ENCODE peak calls at places on chromosome 13, in eight cellular contexts. One of them, this sample, is unnamed.

GRCh38 chr13:111789420-111789819 is 277.5 kb upstream of the SOX1 start:
- DNase-seq in fibroblast of lung: no peak
- DNase-seq in tibial artery: no peak
- DNase-seq in epithelial cell of esophagus: no peak
- DNase-seq in endothelial cell: no peak
- DNase-seq in Caco-2: no peak
- DNase-seq in cardiac fibroblast: no peak
- DNase-seq in nephron progenitor cell: no peak
- DNase-seq in this sample: no peak

GRCh38 chr13:75258159-75258782 is 223.7 kb downstream of the TBC1D4 start:
- DNase-seq in fibroblast of lung: peak; percentile 68
- DNase-seq in tibial artery: no peak
- DNase-seq in epithelial cell of esophagus: peak; percentile 69
- DNase-seq in endothelial cell: no peak
- DNase-seq in Caco-2: peak; percentile 43
- DNase-seq in cardiac fibroblast: peak; percentile 65
- DNase-seq in nephron progenitor cell: no peak
- DNase-seq in this sample: no peak

GRCh38 chr13:111664060-111664459 is 343.6 kb downstream of the TEX29 start:
- DNase-seq in fibroblast of lung: no peak
- DNase-seq in tibial artery: no peak
- DNase-seq in epithelial cell of esophagus: no peak
- DNase-seq in endothelial cell: no peak
- DNase-seq in Caco-2: no peak
- DNase-seq in cardiac fibroblast: no peak
- DNase-seq in nephron progenitor cell: no peak
- DNase-seq in this sample: no peak

GRCh38 chr13:49980266-49980665 is 16.6 kb upstream of the TRIM13 start:
- DNase-seq in fibroblast of lung: no peak
- DNase-seq in tibial artery: no peak
- DNase-seq in epithelial cell of esophagus: no peak
- DNase-seq in endothelial cell: no peak
- DNase-seq in Caco-2: no peak
- DNase-seq in cardiac fibroblast: peak; percentile 19
- DNase-seq in nephron progenitor cell: no peak
- DNase-seq in this sample: no peak

GRCh38 chr13:111402441-111402840 is 82.0 kb downstream of the TEX29 start:
- DNase-seq in fibroblast of lung: no peak
- DNase-seq in tibial artery: peak; percentile 47
- DNase-seq in epithelial cell of esophagus: no peak
- DNase-seq in endothelial cell: no peak
- DNase-seq in Caco-2: no peak
- DNase-seq in cardiac fibroblast: no peak
- DNase-seq in nephron progenitor cell: no peak
- DNase-seq in this sample: no peak

GRCh38 chr13:99686157-99686572 is 184.9 kb downstream of the TM9SF2 start:
- DNase-seq in fibroblast of lung: no peak
- DNase-seq in tibial artery: no peak
- DNase-seq in epithelial cell of esophagus: peak; percentile 6
- DNase-seq in endothelial cell: peak; percentile 36
- DNase-seq in Caco-2: peak; percentile 21
- DNase-seq in cardiac fibroblast: peak; percentile 10
- DNase-seq in nephron progenitor cell: no peak
- DNase-seq in this sample: no peak

GRCh38 chr13:79128158-79128557 is 277.9 kb downstream of the RBM26 start:
- DNase-seq in fibroblast of lung: peak; percentile 77
- DNase-seq in tibial artery: no peak
- DNase-seq in epithelial cell of esophagus: peak; percentile 85
- DNase-seq in endothelial cell: no peak
- DNase-seq in Caco-2: no peak
- DNase-seq in cardiac fibroblast: peak; percentile 67
- DNase-seq in nephron progenitor cell: no peak
- DNase-seq in this sample: no peak

GRCh38 chr13:87656311-87656710 is 14.9 kb upstream of the SLITRK5 start:
- DNase-seq in fibroblast of lung: peak; percentile 70
- DNase-seq in tibial artery: no peak
- DNase-seq in epithelial cell of esophagus: no peak
- DNase-seq in endothelial cell: no peak
- DNase-seq in Caco-2: no peak
- DNase-seq in cardiac fibroblast: peak; percentile 14
- DNase-seq in nephron progenitor cell: no peak
- DNase-seq in this sample: no peak

GRCh38 chr13:37736040-37736439 is 133.5 kb downstream of the TRPC4 start:
- DNase-seq in fibroblast of lung: no peak
- DNase-seq in tibial artery: no peak
- DNase-seq in epithelial cell of esophagus: no peak
- DNase-seq in endothelial cell: no peak
- DNase-seq in Caco-2: no peak
- DNase-seq in cardiac fibroblast: no peak
- DNase-seq in nephron progenitor cell: no peak
- DNase-seq in this sample: no peak

GRCh38 chr13:83819611-83820010 is 62.7 kb downstream of the SLITRK1 start:
- DNase-seq in fibroblast of lung: peak; percentile 3
- DNase-seq in tibial artery: no peak
- DNase-seq in epithelial cell of esophagus: peak; percentile 13
- DNase-seq in endothelial cell: no peak
- DNase-seq in Caco-2: no peak
- DNase-seq in cardiac fibroblast: no peak
- DNase-seq in nephron progenitor cell: no peak
- DNase-seq in this sample: no peak

GRCh38 chr13:34411881-34412280 is 530.2 kb upstream of the NBEA start:
- DNase-seq in fibroblast of lung: no peak
- DNase-seq in tibial artery: no peak
- DNase-seq in epithelial cell of esophagus: no peak
- DNase-seq in endothelial cell: no peak
- DNase-seq in Caco-2: no peak
- DNase-seq in cardiac fibroblast: no peak
- DNase-seq in nephron progenitor cell: no peak
- DNase-seq in this sample: no peak

GRCh38 chr13:105327727-105328126 is 1207.7 kb downstream of the EFNB2 start:
- DNase-seq in fibroblast of lung: peak; percentile 14
- DNase-seq in tibial artery: no peak
- DNase-seq in epithelial cell of esophagus: no peak
- DNase-seq in endothelial cell: no peak
- DNase-seq in Caco-2: no peak
- DNase-seq in cardiac fibroblast: no peak
- DNase-seq in nephron progenitor cell: no peak
- DNase-seq in this sample: no peak

GRCh38 chr13:100560498-100561215 is 27.9 kb downstream of the GGACT start:
- DNase-seq in fibroblast of lung: no peak
- DNase-seq in tibial artery: no peak
- DNase-seq in epithelial cell of esophagus: no peak
- DNase-seq in endothelial cell: no peak
- DNase-seq in Caco-2: no peak
- DNase-seq in cardiac fibroblast: no peak
- DNase-seq in nephron progenitor cell: no peak
- DNase-seq in this sample: no peak

GRCh38 chr13:24923305-24923640 is 159.3 kb downstream of the RNF17 start:
- DNase-seq in fibroblast of lung: peak; percentile 85
- DNase-seq in tibial artery: no peak
- DNase-seq in epithelial cell of esophagus: no peak
- DNase-seq in endothelial cell: no peak
- DNase-seq in Caco-2: no peak
- DNase-seq in cardiac fibroblast: peak; percentile 88
- DNase-seq in nephron progenitor cell: no peak
- DNase-seq in this sample: no peak

GRCh38 chr13:111177081-111177711 is 62.1 kb downstream of the ARHGEF7 start:
- DNase-seq in fibroblast of lung: peak; percentile 48
- DNase-seq in tibial artery: peak; percentile 88
- DNase-seq in epithelial cell of esophagus: peak; percentile 67
- DNase-seq in endothelial cell: no peak
- DNase-seq in Caco-2: no peak
- DNase-seq in cardiac fibroblast: peak; percentile 77
- DNase-seq in nephron progenitor cell: no peak
- DNase-seq in this sample: no peak

GRCh38 chr13:37047032-37047431 is 12.5 kb downstream of the SUPT20H start:
- DNase-seq in fibroblast of lung: no peak
- DNase-seq in tibial artery: no peak
- DNase-seq in epithelial cell of esophagus: no peak
- DNase-seq in endothelial cell: no peak
- DNase-seq in Caco-2: no peak
- DNase-seq in cardiac fibroblast: no peak
- DNase-seq in nephron progenitor cell: no peak
- DNase-seq in this sample: no peak

GRCh38 chr13:106468948-106469590 is 66.4 kb downstream of the EFNB2 start:
- DNase-seq in fibroblast of lung: no peak
- DNase-seq in tibial artery: no peak
- DNase-seq in epithelial cell of esophagus: no peak
- DNase-seq in endothelial cell: no peak
- DNase-seq in Caco-2: no peak
- DNase-seq in cardiac fibroblast: no peak
- DNase-seq in nephron progenitor cell: no peak
- DNase-seq in this sample: no peak

GRCh38 chr13:38053896-38054295 is 184.3 kb upstream of the TRPC4 start:
- DNase-seq in fibroblast of lung: no peak
- DNase-seq in tibial artery: no peak
- DNase-seq in epithelial cell of esophagus: peak; percentile 46
- DNase-seq in endothelial cell: no peak
- DNase-seq in Caco-2: no peak
- DNase-seq in cardiac fibroblast: no peak
- DNase-seq in nephron progenitor cell: no peak
- DNase-seq in this sample: no peak

GRCh38 chr13:26112843-26113242 is 61.0 kb upstream of the SHISA2 start:
- DNase-seq in fibroblast of lung: peak; percentile 4
- DNase-seq in tibial artery: no peak
- DNase-seq in epithelial cell of esophagus: peak; percentile 7
- DNase-seq in endothelial cell: no peak
- DNase-seq in Caco-2: peak; percentile 16
- DNase-seq in cardiac fibroblast: no peak
- DNase-seq in nephron progenitor cell: no peak
- DNase-seq in this sample: no peak
- TF ChIP-seq CTCF in fibroblast of lung: no peak
- TF ChIP-seq CTCF in tibial artery: no peak
- TF ChIP-seq CTCF in epithelial cell of esophagus: no peak
- TF ChIP-seq CTCF in endothelial cell: no peak
- TF ChIP-seq CTCF in Caco-2: peak; percentile 42
- TF ChIP-seq CTCF in cardiac fibroblast: peak; percentile 19
- TF ChIP-seq CTCF in nephron progenitor cell: peak; percentile 46
- TF ChIP-seq CTCF in this sample: peak; percentile 53

DNA sequence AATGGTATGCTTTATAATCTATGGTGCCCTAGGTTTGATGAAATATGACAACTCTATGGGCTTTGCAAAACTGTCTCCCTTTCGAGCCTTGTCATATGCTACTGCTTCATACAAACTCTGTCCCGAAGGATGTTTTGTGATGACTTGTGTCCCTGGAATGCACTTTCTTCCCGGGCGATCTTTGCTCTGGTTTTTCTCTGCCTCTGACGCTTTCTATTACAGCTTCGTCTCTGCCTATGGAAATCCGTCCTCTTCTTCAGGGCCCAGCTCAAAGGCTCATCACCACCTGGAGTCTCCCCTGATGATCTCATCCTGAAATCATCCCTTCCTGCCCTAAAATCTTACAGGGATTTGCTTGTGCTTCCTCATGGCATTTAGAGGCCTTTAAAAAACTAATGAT is 191.6 kb upstream of the KL start:
- DNase-seq in fibroblast of lung: peak; percentile 86
- DNase-seq in tibial artery: no peak
- DNase-seq in epithelial cell of esophagus: peak; percentile 92
- DNase-seq in endothelial cell: no peak
- DNase-seq in Caco-2: peak; percentile 80
- DNase-seq in cardiac fibroblast: peak; percentile 83
- DNase-seq in nephron progenitor cell: no peak
- DNase-seq in this sample: no peak
- TF ChIP-seq CTCF in fibroblast of lung: no peak
- TF ChIP-seq CTCF in tibial artery: no peak
- TF ChIP-seq CTCF in epithelial cell of esophagus: no peak
- TF ChIP-seq CTCF in endothelial cell: no peak
- TF ChIP-seq CTCF in Caco-2: no peak
- TF ChIP-seq CTCF in cardiac fibroblast: no peak
- TF ChIP-seq CTCF in nephron progenitor cell: no peak
- TF ChIP-seq CTCF in this sample: no peak

GRCh38 chr13:53778937-53779336 is 750.3 kb downstream of the OLFM4 start:
- DNase-seq in fibroblast of lung: no peak
- DNase-seq in tibial artery: no peak
- DNase-seq in epithelial cell of esophagus: no peak
- DNase-seq in endothelial cell: no peak
- DNase-seq in Caco-2: no peak
- DNase-seq in cardiac fibroblast: no peak
- DNase-seq in nephron progenitor cell: no peak
- DNase-seq in this sample: no peak

GRCh38 chr13:53783466-53783865 is 754.9 kb downstream of the OLFM4 start:
- DNase-seq in fibroblast of lung: no peak
- DNase-seq in tibial artery: no peak
- DNase-seq in epithelial cell of esophagus: no peak
- DNase-seq in endothelial cell: no peak
- DNase-seq in Caco-2: no peak
- DNase-seq in cardiac fibroblast: no peak
- DNase-seq in nephron progenitor cell: peak; percentile 2
- DNase-seq in this sample: no peak

GRCh38 chr13:53781941-53782340 is 753.3 kb downstream of the OLFM4 start:
- DNase-seq in fibroblast of lung: peak; percentile 1
- DNase-seq in tibial artery: no peak
- DNase-seq in epithelial cell of esophagus: no peak
- DNase-seq in endothelial cell: no peak
- DNase-seq in Caco-2: no peak
- DNase-seq in cardiac fibroblast: no peak
- DNase-seq in nephron progenitor cell: peak; percentile 8
- DNase-seq in this sample: no peak

GRCh38 chr13:53784331-53784730 is 755.7 kb downstream of the OLFM4 start:
- DNase-seq in fibroblast of lung: no peak
- DNase-seq in tibial artery: no peak
- DNase-seq in epithelial cell of esophagus: no peak
- DNase-seq in endothelial cell: no peak
- DNase-seq in Caco-2: no peak
- DNase-seq in cardiac fibroblast: no peak
- DNase-seq in nephron progenitor cell: no peak
- DNase-seq in this sample: no peak

DNA sequence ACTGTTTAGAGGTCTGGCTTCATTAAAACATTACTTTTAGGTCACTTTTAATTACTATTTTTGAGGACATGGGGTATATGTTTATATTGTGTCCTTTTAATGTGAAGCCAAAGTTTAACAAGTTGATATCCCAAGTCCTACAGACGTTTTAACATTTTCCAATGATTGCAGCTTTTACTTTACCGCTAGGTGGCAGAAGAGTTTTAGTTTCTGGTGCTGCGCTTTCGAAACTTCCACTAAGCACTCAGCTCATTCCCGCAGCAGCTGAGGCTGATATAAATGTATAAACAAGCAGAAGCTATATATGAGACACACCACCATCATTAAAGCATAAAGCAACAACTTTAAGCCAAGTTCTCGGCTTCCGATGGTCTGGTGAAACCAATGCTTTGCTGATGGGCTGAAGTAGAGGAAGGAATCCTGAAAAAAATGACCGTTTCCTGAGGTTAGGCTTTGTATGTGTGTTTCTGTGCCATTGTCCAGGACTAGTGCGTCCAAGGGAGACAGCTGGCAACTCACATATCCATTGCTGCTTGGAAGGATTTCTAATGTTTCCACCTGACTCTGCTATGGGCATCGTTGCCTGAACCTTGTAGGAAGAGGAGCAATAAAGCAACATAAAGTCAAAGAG is 753.9 kb downstream of the OLFM4 start:
- DNase-seq in fibroblast of lung: peak; percentile 66
- DNase-seq in tibial artery: no peak
- DNase-seq in epithelial cell of esophagus: peak; percentile 61
- DNase-seq in endothelial cell: peak; percentile 24
- DNase-seq in Caco-2: peak; percentile 52
- DNase-seq in cardiac fibroblast: peak; percentile 62
- DNase-seq in nephron progenitor cell: peak; percentile 44
- DNase-seq in this sample: peak; percentile 11
- TF ChIP-seq CTCF in fibroblast of lung: peak; percentile 36
- TF ChIP-seq CTCF in tibial artery: peak; percentile 58
- TF ChIP-seq CTCF in epithelial cell of esophagus: peak; percentile 76
- TF ChIP-seq CTCF in endothelial cell: peak; percentile 89
- TF ChIP-seq CTCF in Caco-2: peak; percentile 73
- TF ChIP-seq CTCF in cardiac fibroblast: peak; percentile 67
- TF ChIP-seq CTCF in nephron progenitor cell: peak; percentile 66
- TF ChIP-seq CTCF in this sample: peak; percentile 87

GRCh38 chr13:20869540-20869939 is 33.0 kb downstream of the XPO4 start:
- DNase-seq in fibroblast of lung: peak; percentile 54
- DNase-seq in tibial artery: no peak
- DNase-seq in epithelial cell of esophagus: no peak
- DNase-seq in endothelial cell: no peak
- DNase-seq in Caco-2: no peak
- DNase-seq in cardiac fibroblast: peak; percentile 43
- DNase-seq in nephron progenitor cell: no peak
- DNase-seq in this sample: no peak
- TF ChIP-seq CTCF in fibroblast of lung: no peak
- TF ChIP-seq CTCF in tibial artery: no peak
- TF ChIP-seq CTCF in epithelial cell of esophagus: no peak
- TF ChIP-seq CTCF in endothelial cell: no peak
- TF ChIP-seq CTCF in Caco-2: peak; percentile 16
- TF ChIP-seq CTCF in cardiac fibroblast: no peak
- TF ChIP-seq CTCF in nephron progenitor cell: no peak
- TF ChIP-seq CTCF in this sample: peak; percentile 30

This sample was measured in progenitor cell of endocrine pancreas.